ENCODE peak calls at places on chromosomes 11 and 22, in seven cellular contexts. O, Z, P, X, U, V and Q are unnamed samples.

GRCh38 chr22:46069518-46070214 is 80.7 kb upstream of the PPARA start:
- DNase-seq in P (no peak), X (peak), V (peak), U (no peak), O (no peak), Z (no peak), Q (peak)

GRCh38 chr22:37232140-37232998 is 11.7 kb downstream of the RAC2 start:
- DNase-seq in X (no peak), Z (no peak), U (no peak), O (no peak), P (no peak), V (no peak), Q (peak)

GRCh38 chr11:73217810-73218105 is 323 bp upstream of the P2RY2 start:
- DNase-seq in U (no peak), P (no peak), Z (no peak), O (no peak), V (no peak), X (no peak), Q (no peak)

GRCh38 chr11:313304-313786 is 495 bp upstream of the IFITM1 start:
- DNase-seq in P (peak), O (no peak), V (no peak), U (no peak), X (no peak), Z (no peak), Q (no peak)

GRCh38 chr11:28713850-28714249 is 605.7 kb downstream of the METTL15 start:
- DNase-seq in O (no peak), P (no peak), X (no peak), U (no peak), V (no peak), Z (no peak), Q (no peak)

GRCh38 chr11:1486054-1486825 is at the start of gene MOB2:
- DNase-seq in O (peak), X (peak), P (peak), Z (no peak), U (no peak), V (no peak), Q (peak)

GRCh38 chr11:19656140-19656541 is 56.5 kb upstream of the NAV2 start:
- DNase-seq in V (no peak), X (no peak), P (no peak), U (no peak), Z (no peak), O (peak), Q (no peak)

GRCh38 chr11:92698742-92699141 is 270.7 kb upstream of the MTNR1B start:
- DNase-seq in Z (no peak), V (no peak), X (no peak), O (no peak), P (no peak), U (no peak), Q (no peak)

GRCh38 chr11:65436412-65437032 is 13.9 kb downstream of the NEAT1 start:
- DNase-seq in V (no peak), X (peak), U (no peak), Z (no peak), O (no peak), P (no peak), Q (no peak)

GRCh38 chr11:36352919-36353318 is 56.8 kb downstream of the PRR5L start:
- DNase-seq in Z (no peak), P (no peak), V (no peak), O (no peak), X (no peak), U (no peak), Q (no peak)

GRCh38 chr11:23976776-23977380 is 520.0 kb upstream of the LUZP2 start:
- DNase-seq in O (no peak), U (no peak), Z (no peak), V (no peak), P (no peak), X (no peak), Q (no peak)

GRCh38 chr22:50278956-50279619 is 8.9 kb upstream of the MAPK11 start:
- DNase-seq in Z (no peak), V (no peak), P (no peak), U (no peak), O (no peak), X (no peak), Q (no peak)

GRCh38 chr11:111944651-111945051 is 7.5 kb downstream of the DIXDC1 start:
- DNase-seq in U (no peak), O (no peak), P (no peak), X (no peak), Z (no peak), V (peak), Q (no peak)

GRCh38 chr11:96001037-96001436 is 77.1 kb upstream of the MTMR2 start:
- DNase-seq in V (no peak), Z (no peak), O (no peak), X (peak), P (peak), U (no peak), Q (peak)

GRCh38 chr11:120807414-120808150 is 216.3 kb upstream of the TBCEL start:
- DNase-seq in Z (no peak), O (peak), U (peak), V (peak), P (no peak), X (no peak), Q (peak)

GRCh38 chr11:120811731-120812130 is 212.2 kb upstream of the TBCEL start:
- DNase-seq in X (no peak), Z (no peak), U (no peak), O (no peak), V (no peak), P (no peak), Q (no peak)

GRCh38 chr11:120811199-120811598 is 212.7 kb upstream of the TBCEL start:
- DNase-seq in U (no peak), Z (no peak), P (no peak), O (no peak), X (no peak), V (no peak), Q (no peak)

GRCh38 chr11:120808616-120809050 is 215.3 kb upstream of the TBCEL start:
- DNase-seq in Z (no peak), P (no peak), X (no peak), U (no peak), O (no peak), V (no peak), Q (no peak)

DNA sequence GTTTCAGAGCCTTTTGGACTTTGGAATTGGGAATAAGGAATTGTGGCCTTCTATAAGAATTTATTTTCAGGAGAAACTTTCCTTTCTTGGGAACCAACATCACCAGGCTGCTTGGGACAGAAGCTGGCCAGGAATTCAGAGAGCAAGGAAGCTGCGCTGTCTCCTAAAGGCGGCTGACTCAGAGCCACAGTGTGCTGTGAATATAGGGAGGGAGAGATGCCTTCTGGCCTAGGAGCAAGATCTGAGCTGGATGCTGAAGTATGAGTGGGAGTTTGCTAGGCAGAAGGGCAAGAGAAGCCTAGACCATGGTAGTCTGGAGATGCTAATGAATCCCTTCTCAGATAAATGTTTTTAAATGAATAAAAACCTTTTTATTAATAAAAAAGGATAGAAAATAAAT is 213.7 kb upstream of the TBCEL start:
- DNase-seq in Z (no peak), U (no peak), X (no peak), V (no peak), O (no peak), P (no peak), Q (no peak)
- H3K27ac ChIP-seq in Z (no peak), U (no peak), X (no peak), V (no peak), O (no peak), P (no peak), Q (no peak)

GRCh38 chr11:70727899-70728620 is 329.7 kb downstream of the CTTN start:
- DNase-seq in U (no peak), P (no peak), Z (no peak), O (no peak), X (no peak), V (no peak), Q (peak)
- H3K4me3 ChIP-seq in U (no peak), P (no peak), Z (no peak), O (no peak), X (no peak), V (no peak), Q (no peak)

GRCh38 chr11:107563702-107564101 is 1.8 kb downstream of the ALKBH8 start:
- DNase-seq in U (no peak), X (no peak), V (peak), O (peak), P (peak), Z (peak), Q (no peak)
- H3K27ac ChIP-seq in U (no peak), X (peak), V (peak), O (no peak), P (no peak), Z (no peak), Q (no peak)

GRCh38 chr11:77174559-77174958 is 46.5 kb downstream of the MYO7A start:
- DNase-seq in O (no peak), V (no peak), P (no peak), X (no peak), U (no peak), Z (no peak), Q (no peak)

GRCh38 chr11:77175021-77175842 is 47.2 kb downstream of the MYO7A start:
- DNase-seq in O (no peak), V (no peak), X (no peak), P (no peak), U (no peak), Z (no peak), Q (peak)

GRCh38 chr11:77176996-77177395 is 49.0 kb downstream of the MYO7A start:
- DNase-seq in O (no peak), X (no peak), P (no peak), Z (no peak), U (no peak), V (no peak), Q (no peak)

GRCh38 chr11:77178150-77178549 is 50.1 kb downstream of the MYO7A start:
- DNase-seq in O (no peak), V (no peak), U (no peak), P (no peak), Z (no peak), X (no peak), Q (no peak)

GRCh38 chr11:77175869-77176539 is 48.0 kb downstream of the MYO7A start:
- DNase-seq in P (no peak), X (no peak), V (no peak), Z (peak), O (peak), U (no peak), Q (no peak)
- H3K4me3 ChIP-seq in P (no peak), X (peak), V (no peak), Z (no peak), O (peak), U (peak), Q (no peak)

GRCh38 chr11:57598831-57599155 is 1.3 kb downstream of the SERPING1 start:
- DNase-seq in V (no peak), X (no peak), O (no peak), P (no peak), Z (no peak), U (no peak), Q (no peak)
- H3K27ac ChIP-seq in V (no peak), X (peak), O (peak), P (no peak), Z (no peak), U (peak), Q (peak)

GRCh38 chr22:40534379-40535188 is 101.9 kb downstream of the MRTFA start:
- DNase-seq in O (peak), U (no peak), P (no peak), V (no peak), X (no peak), Z (no peak), Q (peak)
- H3K4me3 ChIP-seq in O (peak), U (no peak), P (no peak), V (no peak), X (peak), Z (no peak), Q (no peak)

GRCh38 chr11:125164422-125165110 is at the start of gene PKNOX2:
- DNase-seq in O (peak), Z (no peak), U (peak), V (no peak), P (peak), X (peak), Q (peak)

GRCh38 chr11:125163431-125164011 is 1.0 kb upstream of the PKNOX2 start:
- DNase-seq in Z (no peak), X (no peak), O (peak), U (peak), P (no peak), V (no peak), Q (peak)

GRCh38 chr11:125165111-125165663 is 636 bp downstream of the PKNOX2 start:
- DNase-seq in O (peak), P (peak), U (peak), V (no peak), X (no peak), Z (no peak), Q (peak)

GRCh38 chr11:125162743-125163142 is 1.8 kb upstream of the PKNOX2 start:
- DNase-seq in O (peak), X (no peak), P (no peak), U (peak), V (no peak), Z (no peak), Q (no peak)

GRCh38 chr11:125164091-125164421 is 495 bp upstream of the PKNOX2 start:
- DNase-seq in P (no peak), Z (no peak), O (no peak), X (no peak), V (no peak), U (no peak), Q (no peak)
- H3K27ac ChIP-seq in P (no peak), Z (no peak), O (peak), X (peak), V (no peak), U (peak), Q (no peak)